ENCODE peak calls at places on chromosomes 5 and 9, in eight cellular contexts. R is CD4-positive, alpha-beta memory T cell; Q is mammary epithelial cell; Y is tibial artery; M is GM23248; I is CD8-positive, alpha-beta memory T cell; U is thoracic aorta; B is K562. N is an unnamed sample. For H3K4me1 and H3K9me3, the result is how much of the 10 kb centered on the place peaks cover.

GRCh38 chr5:122839731-122840130 is 5.7 kb upstream of the SNX24 start:
- DNase-seq in R (no peak), Q (no peak), Y (no peak), M (no peak), I (no peak), U (no peak), B (no peak), N (no peak)

GRCh38 chr5:115840825-115841224 is 540 bp downstream of the ATG12 start:
- DNase-seq in R (no peak), Q (no peak), Y (no peak), M (no peak), I (no peak), U (no peak), B (peak), N (no peak)

GRCh38 chr9:88753691-88754367 is 218.9 kb downstream of the NXNL2 start:
- DNase-seq in R (no peak), Q (no peak), Y (no peak), M (no peak), I (no peak), U (no peak), B (no peak), N (peak)

GRCh38 chr5:133870661-133871060 is 97.8 kb downstream of the C5orf15 start:
- DNase-seq in R (no peak), Q (peak), Y (no peak), M (peak), I (no peak), U (no peak), B (no peak), N (no peak)

GRCh38 chr5:104247260-104247659 is 684.7 kb upstream of the NUDT12 start:
- DNase-seq in R (no peak), Q (no peak), Y (no peak), M (no peak), I (no peak), U (no peak), B (no peak), N (no peak)

GRCh38 chr9:70485273-70485858 is 70.9 kb upstream of the KLF9 start:
- DNase-seq in R (no peak), Q (no peak), Y (no peak), M (peak), I (no peak), U (no peak), B (peak), N (peak)

GRCh38 chr9:98248737-98249474 is 6.5 kb downstream of the TBC1D2 start:
- DNase-seq in R (no peak), Q (peak), Y (peak), M (peak), I (no peak), U (no peak), B (peak), N (peak)

GRCh38 chr5:168752012-168752411 is 172.8 kb upstream of the PANK3 start:
- DNase-seq in R (no peak), Q (no peak), Y (no peak), M (no peak), I (no peak), U (no peak), B (no peak), N (no peak)

GRCh38 chr9:87635656-87636501 is 90.0 kb upstream of the CTSL start:
- DNase-seq in R (no peak), Q (no peak), Y (no peak), M (no peak), I (no peak), U (no peak), B (no peak), N (no peak)

GRCh38 chr5:157744055-157745011 is 821 bp downstream of the LSM11 start:
- DNase-seq in R (peak), Q (no peak), Y (no peak), M (peak), I (peak), U (no peak), B (peak), N (no peak)

GRCh38 chr9:116576386-116576785 is 110.7 kb upstream of the TRIM32 start:
- DNase-seq in R (no peak), Q (no peak), Y (no peak), M (no peak), I (no peak), U (no peak), B (no peak), N (no peak)

GRCh38 chr5:95107138-95107537 is 177.8 kb downstream of the MCTP1 start:
- DNase-seq in R (no peak), Q (no peak), Y (no peak), M (no peak), I (no peak), U (no peak), B (no peak), N (no peak)

GRCh38 chr9:82554381-82554780 is 508.6 kb downstream of the RASEF start:
- DNase-seq in R (no peak), Q (no peak), Y (no peak), M (no peak), I (no peak), U (no peak), B (no peak), N (no peak)

GRCh38 chr9:106207298-106207697 is 513.0 kb downstream of the TMEM38B start:
- DNase-seq in R (no peak), Q (no peak), Y (no peak), M (no peak), I (no peak), U (no peak), B (no peak), N (no peak)

GRCh38 chr5:62199792-62200716 is 106.0 kb upstream of the KIF2A start:
- DNase-seq in R (no peak), Q (no peak), Y (no peak), M (no peak), I (no peak), U (no peak), B (no peak), N (no peak)

GRCh38 chr5:32173394-32174010 is 617 bp downstream of the GOLPH3 start:
- DNase-seq in R (peak), Q (peak), Y (peak), M (peak), I (peak), U (no peak), B (peak), N (peak)

GRCh38 chr5:133792683-133793082 is 175.7 kb downstream of the C5orf15 start:
- DNase-seq in R (no peak), Q (no peak), Y (no peak), M (no peak), I (no peak), U (no peak), B (no peak), N (no peak)

GRCh38 chr5:104375345-104375744 is 812.8 kb upstream of the NUDT12 start:
- DNase-seq in R (no peak), Q (no peak), Y (no peak), M (no peak), I (no peak), U (no peak), B (no peak), N (no peak)

GRCh38 chr5:78472469-78473106 is 112.2 kb downstream of the SCAMP1 start:
- DNase-seq in R (no peak), Q (peak), Y (no peak), M (peak), I (no peak), U (no peak), B (no peak), N (no peak)

GRCh38 chr9:5336683-5337082 is 3.0 kb downstream of the RLN1 start:
- DNase-seq in R (peak), Q (no peak), Y (no peak), M (no peak), I (peak), U (no peak), B (no peak), N (no peak)

GRCh38 chr9:134515026-134515821 is 126.4 kb upstream of the COL5A1 start:
- DNase-seq in R (no peak), Q (no peak), Y (no peak), M (peak), I (no peak), U (no peak), B (no peak), N (peak)

GRCh38 chr5:98698359-98698758 is 75.1 kb upstream of the RGMB start:
- DNase-seq in R (no peak), Q (peak), Y (no peak), M (peak), I (no peak), U (no peak), B (no peak), N (no peak)

GRCh38 chr5:5294429-5294828 is 128.0 kb upstream of the ICE1 start:
- DNase-seq in R (no peak), Q (no peak), Y (no peak), M (no peak), I (no peak), U (no peak), B (no peak), N (no peak)

GRCh38 chr5:97127727-97128126 is 14.7 kb downstream of the LIX1 start:
- DNase-seq in R (no peak), Q (no peak), Y (no peak), M (peak), I (no peak), U (no peak), B (no peak), N (no peak)

GRCh38 chr9:31674264-31674663 is 710.2 kb upstream of the ACO1 start:
- DNase-seq in R (no peak), Q (peak), Y (no peak), M (peak), I (no peak), U (no peak), B (no peak), N (no peak)

DNA sequence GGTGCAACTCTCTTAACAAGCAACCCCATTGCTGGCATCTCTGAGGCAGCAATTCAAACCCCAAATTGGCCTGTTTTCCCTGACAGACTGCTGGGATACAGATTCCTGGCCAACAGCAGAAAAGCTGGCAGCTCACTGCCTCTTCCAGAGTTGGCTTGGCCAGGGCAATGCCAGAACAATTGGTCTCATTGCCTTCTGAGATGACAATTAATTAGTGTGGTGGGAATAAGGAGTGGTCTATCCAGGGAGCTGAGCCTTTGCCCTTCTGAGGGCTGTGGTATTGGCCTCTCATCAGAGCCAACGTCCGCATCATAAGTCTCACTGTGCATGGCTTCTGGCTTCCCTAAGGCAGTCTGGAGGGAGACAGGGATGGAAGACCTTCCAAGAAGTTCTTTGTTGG is 183.2 kb downstream of the GNAQ start:
- DNase-seq in R (no peak), Q (no peak), Y (no peak), M (peak), I (no peak), U (no peak), B (no peak), N (no peak)
- H3K4me1 ChIP-seq in R (under half), Q (under half), Y (half or more), M (under half), I (under half), U (half or more), B (under half), N (under half)

GRCh38 chr5:170336065-170336464 is 38.5 kb upstream of the LCP2 start:
- DNase-seq in R (no peak), Q (no peak), Y (no peak), M (no peak), I (no peak), U (no peak), B (no peak), N (no peak)

GRCh38 chr5:170338272-170338671 is 40.7 kb upstream of the LCP2 start:
- DNase-seq in R (no peak), Q (no peak), Y (no peak), M (no peak), I (no peak), U (no peak), B (no peak), N (no peak)

GRCh38 chr5:170338933-170339779 is 41.6 kb upstream of the LCP2 start:
- DNase-seq in R (peak), Q (no peak), Y (no peak), M (no peak), I (peak), U (no peak), B (peak), N (no peak)

GRCh38 chr5:170339780-170340167 is 42.2 kb upstream of the LCP2 start:
- DNase-seq in R (no peak), Q (no peak), Y (no peak), M (no peak), I (no peak), U (no peak), B (no peak), N (no peak)

DNA sequence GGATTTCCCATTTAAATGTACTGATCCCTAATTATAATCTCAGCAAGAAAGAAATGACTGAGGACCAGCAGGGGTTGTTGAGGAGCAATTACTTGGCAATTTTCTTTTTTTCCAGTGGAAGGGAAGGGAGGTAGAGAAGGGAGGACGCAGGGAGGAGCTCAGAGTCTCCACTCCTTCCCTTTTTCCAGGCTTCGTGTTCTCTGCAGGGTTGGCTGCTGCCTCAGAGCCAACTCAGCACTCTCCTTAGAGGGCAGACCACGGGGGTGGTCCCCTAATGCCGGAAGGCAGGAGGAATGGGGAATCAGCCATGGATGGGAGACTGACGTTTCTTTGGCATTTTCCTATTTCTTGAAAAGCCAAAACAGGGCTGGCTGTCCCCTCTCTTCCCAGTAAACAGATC is 39.5 kb upstream of the LCP2 start:
- DNase-seq in R (no peak), Q (no peak), Y (no peak), M (no peak), I (no peak), U (no peak), B (no peak), N (no peak)
- H3K27ac ChIP-seq in R (no peak), Q (no peak), Y (no peak), M (no peak), I (no peak), U (no peak), B (no peak), N (no peak)

GRCh38 chr5:2582106-2582505 is 169.4 kb downstream of the IRX2 start:
- DNase-seq in R (no peak), Q (no peak), Y (no peak), M (no peak), I (no peak), U (no peak), B (no peak), N (no peak)

GRCh38 chr5:2582507-2582906 is 169.0 kb downstream of the IRX2 start:
- DNase-seq in R (no peak), Q (no peak), Y (no peak), M (no peak), I (no peak), U (no peak), B (no peak), N (no peak)

GRCh38 chr5:2579126-2579525 is 172.4 kb downstream of the IRX2 start:
- DNase-seq in R (no peak), Q (no peak), Y (no peak), M (no peak), I (no peak), U (no peak), B (no peak), N (no peak)

GRCh38 chr5:2584579-2584978 is 166.9 kb downstream of the IRX2 start:
- DNase-seq in R (no peak), Q (no peak), Y (no peak), M (no peak), I (no peak), U (no peak), B (no peak), N (no peak)

DNA sequence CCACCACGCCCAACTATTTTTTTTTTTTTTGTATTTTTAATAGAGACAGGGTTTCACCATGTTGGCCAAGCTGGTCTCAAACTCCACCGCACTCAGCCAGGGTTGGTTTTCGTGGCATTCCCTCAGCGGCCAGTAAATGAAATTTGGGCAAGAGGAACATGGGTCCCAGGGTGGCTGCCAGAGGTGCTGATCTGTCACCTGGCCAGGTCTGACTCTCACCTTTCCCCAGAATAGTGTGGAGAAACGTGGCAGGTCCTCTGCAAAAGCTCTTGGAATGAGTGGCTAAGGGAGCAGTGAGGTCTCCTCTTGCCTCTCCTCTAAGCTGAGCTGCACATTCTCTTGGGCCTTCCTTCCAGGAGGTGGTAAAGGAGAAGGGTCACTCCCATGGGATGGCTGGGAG is 170.1 kb downstream of the IRX2 start:
- DNase-seq in R (no peak), Q (no peak), Y (no peak), M (no peak), I (no peak), U (no peak), B (no peak), N (no peak)
- H3K9me3 ChIP-seq in R (under half), Q (under half), Y (under half), M (under half), I (under half), U (under half), B (under half), N (under half)

GRCh38 chr9:32926901-32927300 is 74.5 kb downstream of the APTX start:
- DNase-seq in R (no peak), Q (no peak), Y (no peak), M (no peak), I (no peak), U (no peak), B (no peak), N (no peak)

GRCh38 chr9:32928912-32929311 is 72.5 kb downstream of the APTX start:
- DNase-seq in R (no peak), Q (peak), Y (no peak), M (no peak), I (no peak), U (no peak), B (no peak), N (no peak)

GRCh38 chr9:32931129-32931528 is 70.3 kb downstream of the APTX start:
- DNase-seq in R (no peak), Q (no peak), Y (no peak), M (no peak), I (no peak), U (no peak), B (no peak), N (no peak)

GRCh38 chr9:32928145-32928763 is 73.2 kb downstream of the APTX start:
- DNase-seq in R (no peak), Q (peak), Y (no peak), M (peak), I (no peak), U (no peak), B (no peak), N (no peak)

DNA sequence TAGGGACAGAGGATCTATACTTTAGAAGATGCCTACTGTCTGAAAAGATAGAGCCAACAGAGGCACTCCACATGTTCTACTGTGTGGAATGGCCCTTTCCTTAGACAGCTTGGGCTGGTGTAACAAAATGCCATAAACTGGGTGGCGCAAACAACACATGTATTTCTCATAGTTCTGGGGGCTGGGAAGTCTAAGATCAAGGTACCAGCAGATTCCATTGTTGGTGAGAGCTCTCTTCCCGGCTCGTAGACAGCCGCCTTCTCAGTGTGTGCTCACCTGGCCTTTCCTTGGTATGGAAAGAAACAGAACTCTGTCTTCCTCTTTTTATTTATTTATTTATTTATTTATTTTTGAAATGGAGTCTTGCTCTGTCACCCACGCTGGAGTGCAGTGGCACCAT is 70.9 kb downstream of the APTX start:
- DNase-seq in R (no peak), Q (no peak), Y (no peak), M (no peak), I (no peak), U (no peak), B (no peak), N (no peak)
- H3K4me1 ChIP-seq in R (under half), Q (under half), Y (under half), M (under half), I (under half), U (under half), B (under half), N (under half)

N was measured in heart left ventricle.